ENCODE peak calls at places on chromosomes 16 and 17, in four cellular contexts. J is A549, X is heart left ventricle, Q is stomach. F is an unnamed sample.

GRCh38 chr16:51129105-51129504 is 22.0 kb downstream of the SALL1 start:
- DNase-seq in J (no peak), X (no peak), Q (no peak), F (no peak)

GRCh38 chr17:36600936-36601302 is 464 bp upstream of the MRM1 start:
- DNase-seq in J (no peak), X (no peak), Q (no peak), F (no peak)

GRCh38 chr16:66618588-66618987 is 14.1 kb downstream of the CMTM3 start:
- DNase-seq in J (no peak), X (no peak), Q (no peak), F (no peak)

GRCh38 chr16:66152841-66153525 is 213.5 kb upstream of the CDH5 start:
- DNase-seq in J (no peak), X (no peak), Q (no peak), F (no peak)

GRCh38 chr16:74500907-74501306 is 79.6 kb upstream of the CLEC18B start:
- DNase-seq in J (no peak), X (no peak), Q (no peak), F (no peak)

GRCh38 chr17:82121246-82121645 is 23.2 kb upstream of the FASN start:
- DNase-seq in J (no peak), X (no peak), Q (no peak), F (no peak)

GRCh38 chr16:78816499-78817441 is 717.3 kb downstream of the WWOX start:
- DNase-seq in J (no peak), X (no peak), Q (no peak), F (no peak)

GRCh38 chr17:7380855-7381683 is at the start of gene TNK1:
- DNase-seq in J (no peak), X (peak; percentile 67), Q (peak; percentile 89), F (no peak)

GRCh38 chr16:28504707-28505404 is 1.8 kb downstream of the IL27 start:
- DNase-seq in J (no peak), X (no peak), Q (no peak), F (no peak)

GRCh38 chr17:67443931-67444597 is 67.0 kb downstream of the PITPNC1 start:
- DNase-seq in J (no peak), X (no peak), Q (no peak), F (no peak)

DNA sequence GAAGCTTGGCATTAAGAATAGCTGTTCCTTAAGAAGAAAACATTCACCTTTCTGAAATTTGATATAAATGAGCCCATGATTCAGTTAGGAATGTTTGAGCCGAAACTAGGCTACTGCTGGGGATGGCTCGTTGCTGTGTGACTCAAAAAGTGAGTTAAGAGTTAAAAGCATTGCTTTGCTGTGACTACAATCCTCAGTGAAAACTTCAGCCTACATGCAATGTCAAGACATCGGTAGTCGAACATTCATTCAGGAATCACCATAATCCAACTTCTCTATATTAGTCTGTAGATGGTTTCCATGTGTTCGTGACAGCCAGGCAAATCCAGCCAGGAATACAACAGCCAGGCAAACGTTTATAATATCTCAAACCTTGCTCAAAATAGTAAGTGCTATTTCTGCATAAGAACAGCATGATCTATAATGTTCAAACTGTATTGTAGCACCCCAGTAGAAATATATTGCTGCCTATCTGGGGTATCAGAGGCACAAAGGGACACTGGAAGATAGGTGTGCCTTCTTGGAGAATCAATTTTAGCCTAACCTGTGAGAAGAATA is 1225.1 kb downstream of the CDH8 start:
- DNase-seq in J (no peak), X (no peak), Q (no peak), F (no peak)
- TF ChIP-seq CTCF in J (no peak), X (no peak), Q (no peak), F (no peak)

GRCh38 chr17:59669411-59669810 is 37.8 kb downstream of the PTRH2 start:
- DNase-seq in J (no peak), X (no peak), Q (no peak), F (no peak)
- H3K4me1 ChIP-seq in J (peaks cover 54% of the 10 kb centered on the region), X (no peaks in the 10 kb centered on the region), Q (peaks cover 39% of the 10 kb centered on the region), F (no peaks in the 10 kb centered on the region)

GRCh38 chr16:30004424-30004776 is 6.4 kb downstream of the DOC2A start:
- DNase-seq in J (no peak), X (no peak), Q (peak; percentile 28), F (no peak)

GRCh38 chr16:30006095-30006473 is 4.7 kb downstream of the DOC2A start:
- DNase-seq in J (no peak), X (no peak), Q (no peak), F (no peak)

GRCh38 chr16:30005341-30006094 is 5.3 kb downstream of the DOC2A start:
- DNase-seq in J (peak; percentile 90), X (no peak), Q (peak; percentile 32), F (peak; percentile 46)

GRCh38 chr16:30003670-30004423 is 7.0 kb downstream of the DOC2A start:
- DNase-seq in J (no peak), X (no peak), Q (no peak), F (no peak)

GRCh38 chr16:30004811-30005242 is 6.0 kb downstream of the DOC2A start:
- DNase-seq in J (no peak), X (no peak), Q (peak; percentile 34), F (no peak)
- H3K9me3 ChIP-seq in J (no peaks in the 10 kb centered on the region), X (no peaks in the 10 kb centered on the region), Q (no peaks in the 10 kb centered on the region), F (no peaks in the 10 kb centered on the region)

GRCh38 chr17:30236807-30237206 is 1.3 kb upstream of the SLC6A4 start:
- DNase-seq in J (peak; percentile 91), X (peak; percentile 51), Q (peak; percentile 59), F (no peak)
- TF ChIP-seq CTCF in J (peak; percentile 64), X (peak; percentile 17), Q (no peak), F (no peak)

DNA sequence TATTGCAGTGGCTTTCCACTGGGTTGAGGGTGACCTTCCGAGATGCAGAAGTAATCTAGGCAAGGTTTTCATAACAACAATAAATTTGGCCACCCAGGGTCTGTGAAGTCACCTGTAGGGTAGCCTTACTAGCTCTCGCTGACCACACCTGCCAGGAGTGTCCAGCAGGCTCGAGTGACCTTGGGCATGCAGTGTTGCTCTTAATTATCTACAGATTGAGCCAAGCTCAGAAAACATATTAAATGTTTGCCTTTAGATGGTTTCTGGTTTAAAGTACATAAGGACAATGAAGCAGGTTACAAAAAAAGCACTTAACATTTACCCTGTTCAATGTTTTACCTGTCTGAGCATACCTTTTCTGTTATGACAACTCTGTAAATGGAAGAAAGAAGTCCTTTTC is 1.8 kb downstream of the TBC1D24 start:
- DNase-seq in J (no peak), X (no peak), Q (no peak), F (no peak)
- H3K4me1 ChIP-seq in J (peaks cover 16% of the 10 kb centered on the region), X (peaks cover 5% of the 10 kb centered on the region), Q (peaks cover 67% of the 10 kb centered on the region), F (peaks cover 27% of the 10 kb centered on the region)

DNA sequence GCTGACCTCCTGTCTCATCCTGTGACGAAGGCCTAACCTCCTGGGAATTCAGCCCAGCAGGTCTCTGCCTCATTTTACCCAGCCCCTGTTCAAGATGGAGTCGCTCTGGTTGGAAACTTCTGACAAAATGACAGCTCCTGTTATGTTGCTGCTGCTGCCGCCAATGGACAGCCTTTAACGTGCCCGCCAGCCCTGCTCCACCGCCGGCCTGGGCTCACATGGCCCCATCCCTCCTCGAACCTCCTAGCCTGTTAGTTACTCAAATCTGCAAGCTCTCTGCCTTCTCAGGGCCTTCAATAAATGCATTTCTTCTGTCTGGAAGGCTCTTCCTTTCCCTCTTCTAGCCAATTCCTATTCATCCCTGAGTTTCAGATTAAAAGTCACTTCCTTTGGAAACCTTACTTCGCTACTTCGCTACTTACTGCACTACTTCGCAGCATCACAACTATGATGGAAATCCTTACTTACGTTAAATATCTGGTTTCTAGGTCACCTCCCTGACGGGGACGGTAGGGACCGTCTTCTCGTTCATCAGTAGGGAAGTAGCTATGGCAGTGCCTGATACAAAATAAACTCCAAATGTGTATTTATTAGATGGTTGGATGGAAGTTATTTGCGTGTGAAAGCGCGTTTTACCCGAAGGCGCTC is 517 bp upstream of the NAGLU start:
- DNase-seq in J (no peak), X (no peak), Q (no peak), F (no peak)
- H3K9me3 ChIP-seq in J (no peaks in the 10 kb centered on the region), X (no peaks in the 10 kb centered on the region), Q (no peaks in the 10 kb centered on the region), F (no peaks in the 10 kb centered on the region)

GRCh38 chr16:73172621-73173312 is 124.8 kb upstream of the ZFHX3 start:
- DNase-seq in J (peak; percentile 36), X (peak; percentile 77), Q (peak; percentile 93), F (no peak)
- TF ChIP-seq CTCF in J (peak; percentile 19), X (peak; percentile 16), Q (no peak), F (no peak)

GRCh38 chr17:44214230-44214494 is 5.3 kb downstream of the UBTF start:
- DNase-seq in J (no peak), X (no peak), Q (no peak), F (no peak)

GRCh38 chr17:44214896-44215295 is 4.6 kb downstream of the UBTF start:
- DNase-seq in J (no peak), X (peak; percentile 1), Q (no peak), F (no peak)

GRCh38 chr17:44211281-44212265 is 7.9 kb downstream of the UBTF start:
- DNase-seq in J (no peak), X (no peak), Q (no peak), F (no peak)

GRCh38 chr17:44212507-44213402 is 6.7 kb downstream of the UBTF start:
- DNase-seq in J (no peak), X (no peak), Q (no peak), F (no peak)

GRCh38 chr17:44213403-44214229 is 5.9 kb downstream of the UBTF start:
- DNase-seq in J (no peak), X (peak; percentile 23), Q (no peak), F (no peak)
- H3K4me1 ChIP-seq in J (peaks cover 32% of the 10 kb centered on the region), X (peaks cover 7% of the 10 kb centered on the region), Q (peaks cover 58% of the 10 kb centered on the region), F (peaks cover 83% of the 10 kb centered on the region)

F was measured in CD8-positive, alpha-beta T cell.